ENCODE peak calls at places on chromosomes 2 and 18, in ten cellular contexts. Z is NCI-H345; X is H54; S is stimulated activated CD4-positive, alpha-beta T cell treated with anti-CD3 and anti-CD28 coated beads, TNF-alpha, amount 100 ng/mL, for 24 hours; K is AG04449; P is uterus; Q is HEK293T; T is cerebellar cortex; M is fibroblast of pulmonary artery; Y is activated CD8-positive, alpha-beta memory T cell treated with anti-CD3 and anti-CD28 coated beads for 1 hour. E is an unnamed sample.

GRCh38 chr2:143608758-143609157 is 479.5 kb downstream of the ARHGAP15 start:
- DNase-seq in Z (no peak), X (no peak), S (no peak), K (no peak), P (no peak), Q (no peak), T (no peak), M (no peak), Y (no peak), E (no peak)

GRCh38 chr2:25894135-25894830 is 16.0 kb upstream of the ASXL2 start:
- DNase-seq in Z (no peak), X (no peak), S (no peak), K (no peak), P (no peak), Q (no peak), T (peak; percentile 95), M (peak; percentile 77), Y (no peak), E (no peak)

GRCh38 chr2:183993052-183993451 is 605.3 kb upstream of the ZNF804A start:
- DNase-seq in Z (no peak), X (no peak), S (no peak), K (no peak), P (no peak), Q (no peak), T (no peak), M (no peak), Y (no peak), E (no peak)

GRCh38 chr2:134774786-134775641 is 56.2 kb upstream of the TMEM163 start:
- DNase-seq in Z (peak; percentile 89), X (peak; percentile 65), S (no peak), K (no peak), P (no peak), Q (no peak), T (no peak), M (peak; percentile 14), Y (no peak), E (no peak)

GRCh38 chr2:200042944-200043343 is 87.6 kb downstream of the MAIP1 start:
- DNase-seq in Z (no peak), X (peak; percentile 7), S (no peak), K (no peak), P (no peak), Q (no peak), T (no peak), M (no peak), Y (no peak), E (no peak)

GRCh38 chr2:111116843-111117665 is 3.7 kb upstream of the BCL2L11 start:
- DNase-seq in Z (peak; percentile 66), X (peak; percentile 89), S (peak; percentile 69), K (no peak), P (peak; percentile 71), Q (peak; percentile 75), T (peak; percentile 72), M (peak; percentile 76), Y (no peak), E (no peak)

GRCh38 chr2:43905388-43905803 is 66.6 kb downstream of the ABCG8 start:
- DNase-seq in Z (no peak), X (no peak), S (no peak), K (no peak), P (no peak), Q (no peak), T (no peak), M (peak; percentile 11), Y (no peak), E (no peak)

GRCh38 chr2:10897956-10898355 is 13.8 kb upstream of the KCNF1 start:
- DNase-seq in Z (no peak), X (no peak), S (no peak), K (no peak), P (no peak), Q (no peak), T (no peak), M (no peak), Y (no peak), E (no peak)

GRCh38 chr18:6569813-6570212 is 155.1 kb upstream of the L3MBTL4 start:
- DNase-seq in Z (no peak), X (no peak), S (no peak), K (no peak), P (no peak), Q (no peak), T (no peak), M (no peak), Y (no peak), E (no peak)

GRCh38 chr2:98461650-98462049 is 17.0 kb downstream of the INPP4A start:
- DNase-seq in Z (peak; percentile 23), X (no peak), S (no peak), K (no peak), P (no peak), Q (no peak), T (no peak), M (peak; percentile 24), Y (no peak), E (no peak)

GRCh38 chr2:37615808-37616673 is 55.4 kb downstream of the CDC42EP3 start:
- DNase-seq in Z (no peak), X (no peak), S (peak; percentile 32), K (no peak), P (no peak), Q (no peak), T (no peak), M (no peak), Y (no peak), E (no peak)

GRCh38 chr18:2848145-2848878 is 1.5 kb downstream of the EMILIN2 start:
- DNase-seq in Z (no peak), X (no peak), S (no peak), K (no peak), P (no peak), Q (no peak), T (no peak), M (no peak), Y (no peak), E (no peak)

GRCh38 chr2:238872628-238873400 is 24.9 kb downstream of the TWIST2 start:
- DNase-seq in Z (peak; percentile 60), X (no peak), S (no peak), K (no peak), P (no peak), Q (no peak), T (no peak), M (no peak), Y (no peak), E (no peak)

GRCh38 chr2:25324251-25324650 is 17.5 kb downstream of the DNMT3A start:
- DNase-seq in Z (no peak), X (no peak), S (no peak), K (no peak), P (no peak), Q (no peak), T (no peak), M (no peak), Y (no peak), E (no peak)

GRCh38 chr2:219508933-219509779 is 5.1 kb upstream of the ASIC4 start:
- DNase-seq in Z (no peak), X (no peak), S (no peak), K (no peak), P (peak; percentile 24), Q (no peak), T (peak; percentile 58), M (no peak), Y (no peak), E (no peak)

GRCh38 chr2:122451040-122451439 is 695.6 kb downstream of the TSN start:
- DNase-seq in Z (peak; percentile 6), X (no peak), S (no peak), K (no peak), P (no peak), Q (peak; percentile 25), T (no peak), M (peak; percentile 57), Y (no peak), E (peak; percentile 17)

GRCh38 chr2:36473230-36473629 is 117.7 kb downstream of the CRIM1 start:
- DNase-seq in Z (no peak), X (no peak), S (no peak), K (no peak), P (no peak), Q (no peak), T (no peak), M (peak; percentile 83), Y (no peak), E (no peak)

GRCh38 chr2:234521536-234521935 is 24.7 kb upstream of the ARL4C start:
- DNase-seq in Z (peak; percentile 30), X (no peak), S (no peak), K (no peak), P (no peak), Q (no peak), T (no peak), M (no peak), Y (no peak), E (no peak)

GRCh38 chr18:63317556-63317946 is 2.0 kb downstream of the BCL2 start:
- DNase-seq in Z (no peak), X (no peak), S (no peak), K (no peak), P (no peak), Q (no peak), T (peak; percentile 16), M (no peak), Y (no peak), E (no peak)

GRCh38 chr2:166240387-166241313 is 112.8 kb upstream of the SCN1A start:
- DNase-seq in Z (no peak), X (no peak), S (no peak), K (no peak), P (no peak), Q (no peak), T (no peak), M (no peak), Y (no peak), E (no peak)

GRCh38 chr2:3960106-3960505 is 256.7 kb downstream of the DCDC2C start:
- DNase-seq in Z (no peak), X (no peak), S (no peak), K (no peak), P (no peak), Q (no peak), T (no peak), M (no peak), Y (no peak), E (no peak)

GRCh38 chr2:238999290-238999741 is 151.4 kb downstream of the TWIST2 start:
- DNase-seq in Z (no peak), X (no peak), S (no peak), K (no peak), P (peak; percentile 65), Q (no peak), T (no peak), M (peak; percentile 49), Y (no peak), E (no peak)

GRCh38 chr2:68686178-68686577 is 42.8 kb downstream of the PROKR1 start:
- DNase-seq in Z (no peak), X (no peak), S (no peak), K (no peak), P (no peak), Q (no peak), T (no peak), M (no peak), Y (no peak), E (no peak)